ENCODE peak calls at places on chromosomes 5 and 9, in nine cellular contexts. F is CD8-positive, alpha-beta T cell; P is GM23338; M is AG04450; S is hepatocyte; H is esophagus squamous epithelium; D is thyroid gland; Q is foreskin fibroblast; Z is heart right ventricle. V is an unnamed sample.

GRCh38 chr5:51392689-51393199 is 9.5 kb downstream of the ISL1 start:
- DNase-seq in Q (no peak), H (no peak), S (no peak), M (no peak), Z (no peak), F (no peak), D (no peak), P (peak), V (no peak)

GRCh38 chr9:111833941-111834340 is 39.2 kb upstream of the SHOC1 start:
- DNase-seq in Q (peak), F (no peak), S (no peak), H (no peak), D (no peak), M (no peak), Z (no peak), P (no peak), V (no peak)

GRCh38 chr9:26669641-26670040 is 223.0 kb downstream of the CAAP1 start:
- DNase-seq in Z (no peak), H (no peak), S (no peak), M (no peak), P (no peak), D (peak), Q (no peak), F (no peak), V (no peak)

GRCh38 chr9:89278997-89279739 is 31.8 kb upstream of the CKS2 start:
- DNase-seq in Z (peak), P (peak), M (peak), F (peak), D (no peak), S (peak), Q (peak), H (no peak), V (peak)

GRCh38 chr9:78866228-78867132 is 569.6 kb downstream of the PSAT1 start:
- DNase-seq in Q (peak), F (no peak), D (no peak), H (no peak), P (no peak), S (peak), Z (no peak), M (peak), V (peak)

GRCh38 chr5:96492654-96493053 is 59.6 kb upstream of the PCSK1 start:
- DNase-seq in H (no peak), S (no peak), Q (peak), D (no peak), P (no peak), F (no peak), M (no peak), Z (no peak), V (no peak)

GRCh38 chr5:180352116-180352975 is 790 bp downstream of the GFPT2 start:
- DNase-seq in P (peak), D (peak), S (peak), M (no peak), Z (no peak), F (no peak), Q (peak), H (no peak), V (no peak)

GRCh38 chr9:120949290-120949689 is 22.7 kb upstream of the TRAF1 start:
- DNase-seq in F (no peak), Z (no peak), M (no peak), H (no peak), P (no peak), D (no peak), Q (no peak), S (no peak), V (no peak)

GRCh38 chr5:149323235-149324205 is 21.8 kb upstream of the GRPEL2 start:
- DNase-seq in Z (no peak), P (no peak), Q (peak), D (no peak), M (no peak), H (no peak), S (peak), F (no peak), V (no peak)

GRCh38 chr5:56323505-56323904 is 90.4 kb upstream of the ANKRD55 start:
- DNase-seq in M (peak), Q (peak), S (peak), P (no peak), F (no peak), Z (no peak), H (no peak), D (no peak), V (no peak)

GRCh38 chr5:14753947-14754346 is 89.4 kb downstream of the OTULIN start:
- DNase-seq in F (no peak), M (no peak), H (no peak), Z (peak), P (no peak), S (no peak), D (peak), Q (peak), V (no peak)

GRCh38 chr5:38467353-38468040 is 88.9 kb downstream of the LIFR start:
- DNase-seq in F (no peak), S (no peak), Z (peak), Q (peak), P (no peak), H (no peak), M (no peak), D (peak), V (no peak)

GRCh38 chr5:146667633-146668032 is 151.6 kb upstream of the GPR151 start:
- DNase-seq in F (no peak), D (no peak), M (no peak), P (no peak), Q (no peak), Z (no peak), H (no peak), S (peak), V (no peak)

GRCh38 chr9:123996731-123997421 is 14.7 kb upstream of the LHX2 start:
- DNase-seq in S (no peak), D (peak), Q (no peak), M (no peak), Z (no peak), H (no peak), P (peak), F (no peak), V (no peak)

GRCh38 chr5:2751592-2752021 is at the start of gene IRX2:
- DNase-seq in P (peak), Z (peak), H (no peak), F (no peak), S (peak), Q (peak), M (no peak), D (peak), V (peak)

GRCh38 chr5:64166201-64166959 is 737 bp downstream of the RNF180 start:
- DNase-seq in Q (peak), P (peak), D (peak), Z (peak), H (no peak), M (no peak), S (no peak), F (no peak), V (no peak)

GRCh38 chr5:100519075-100519474 is 16.1 kb upstream of the FAM174A start:
- DNase-seq in M (no peak), F (no peak), H (no peak), Z (no peak), D (no peak), P (no peak), S (no peak), Q (no peak), V (no peak)

DNA sequence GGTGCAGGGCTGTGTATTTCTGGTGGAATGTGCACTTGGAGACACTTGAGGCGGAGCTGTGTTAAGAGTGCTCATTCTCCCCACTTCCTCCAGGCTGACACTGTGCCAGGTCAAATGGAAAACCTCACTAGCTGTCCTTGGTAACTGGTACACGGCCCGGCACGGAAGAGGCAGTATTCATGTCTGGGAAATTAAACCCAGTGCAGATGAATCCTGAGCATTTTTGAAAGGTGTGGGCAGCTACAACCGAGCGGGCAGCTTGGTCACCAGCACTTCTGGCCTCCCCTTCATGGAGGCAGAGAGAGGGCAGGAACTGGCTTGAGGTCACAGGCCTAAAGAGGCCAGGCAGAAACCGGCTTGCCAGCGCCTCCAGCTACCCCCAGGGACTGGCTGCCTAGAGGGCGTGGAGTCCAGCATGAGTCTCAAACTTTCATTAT is 1.6 kb downstream of the CLPTM1L start:
- DNase-seq in S (no peak), D (peak), M (no peak), Z (no peak), H (no peak), Q (no peak), F (no peak), P (no peak), V (no peak)
- H3K4me3 ChIP-seq in S (no peak), D (peak), M (no peak), Z (no peak), H (no peak), Q (peak), F (no peak), P (peak), V (no peak)

DNA sequence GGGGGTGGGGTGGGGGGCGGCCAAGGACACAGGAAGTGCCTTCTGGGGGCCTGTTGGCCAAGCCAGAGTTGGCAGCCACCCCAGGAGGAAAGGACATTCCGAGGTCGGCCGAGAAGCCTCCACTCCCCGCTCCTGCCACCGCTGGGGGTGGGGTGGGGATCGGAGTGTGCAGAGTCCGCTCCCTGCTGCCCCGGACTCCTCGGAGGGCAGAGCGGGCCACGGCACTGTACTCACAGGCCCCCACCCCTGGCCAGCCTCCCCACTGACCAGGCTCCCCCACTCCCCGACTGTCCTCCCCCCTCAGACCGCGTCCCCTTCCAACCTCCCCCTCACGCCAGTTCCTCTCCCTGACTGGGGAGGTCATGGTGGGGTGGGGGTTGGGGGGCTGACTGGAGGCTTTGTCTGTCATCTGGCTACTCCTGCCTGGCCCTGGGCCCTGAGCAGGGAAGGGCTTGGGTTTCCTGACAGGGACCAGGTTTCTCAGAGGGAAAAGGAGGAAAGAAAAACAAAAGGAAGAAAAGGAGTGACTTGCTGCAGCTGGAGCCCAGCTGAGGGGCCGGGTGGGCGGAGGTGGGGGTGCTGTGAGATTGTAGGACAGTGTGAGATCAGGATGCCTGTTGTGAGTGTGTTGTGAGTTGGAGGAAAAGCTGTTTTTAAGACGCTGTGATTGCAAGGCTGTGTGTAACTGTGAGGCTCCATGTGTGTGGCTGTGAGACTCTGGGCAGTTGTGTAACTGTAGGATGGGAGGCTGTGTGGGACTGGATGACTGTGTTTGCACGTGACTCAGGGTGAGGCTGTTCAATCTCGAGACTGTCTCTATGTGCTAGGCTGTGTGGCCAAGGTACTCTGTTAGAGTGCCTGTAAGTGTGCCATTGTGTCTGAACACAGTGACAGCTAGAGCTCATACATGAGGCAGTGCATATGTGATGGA is 29.6 kb downstream of the CNTFR start:
- DNase-seq in M (no peak), D (no peak), P (no peak), S (peak), F (no peak), H (no peak), Z (peak), Q (peak), V (no peak)
- H3K4me3 ChIP-seq in M (no peak), D (no peak), P (no peak), S (no peak), F (no peak), H (peak), Z (peak), Q (no peak), V (no peak)

DNA sequence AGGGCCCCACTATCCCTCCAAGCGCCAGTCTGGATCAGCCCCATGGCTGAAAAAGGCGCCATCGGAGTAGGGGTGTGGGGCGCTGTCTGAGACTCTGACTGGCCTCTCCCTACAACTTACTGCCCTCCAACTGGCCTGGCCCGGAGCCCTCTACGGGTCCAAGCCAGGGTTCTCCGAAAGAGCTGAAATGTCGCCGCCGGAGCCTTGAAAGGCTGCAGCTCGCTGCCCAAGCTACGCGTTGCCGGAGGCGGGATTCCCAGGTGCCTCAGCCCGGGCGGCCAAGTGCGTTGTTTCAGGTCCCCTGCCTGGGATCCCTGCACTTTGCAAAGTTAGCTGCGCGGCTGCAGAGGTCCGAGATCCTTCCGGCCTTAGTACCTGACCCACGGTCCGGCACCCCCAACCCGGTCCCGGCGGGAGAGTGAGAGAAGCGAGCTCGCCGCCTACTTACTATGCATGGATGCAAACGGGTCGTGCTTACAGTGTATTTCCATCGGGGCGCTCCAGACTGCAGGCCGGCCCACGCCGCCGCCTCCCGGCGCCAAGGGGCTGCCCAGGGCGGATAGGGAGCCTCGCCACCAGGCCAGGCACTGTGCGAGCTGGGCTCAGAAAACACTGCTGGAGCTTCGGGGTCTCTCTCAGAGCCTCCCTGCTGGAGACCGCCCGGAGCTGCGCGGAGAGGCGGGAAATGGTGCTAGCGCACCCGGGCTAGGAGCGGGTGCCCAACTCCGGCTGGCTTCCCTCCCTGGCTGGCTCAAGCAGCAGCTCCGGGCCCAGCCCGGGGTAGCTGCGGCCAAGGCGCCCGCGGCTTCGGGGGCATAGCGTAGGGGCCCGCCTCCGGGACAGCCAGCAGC is 7.8 kb downstream of the PAX5 start:
- DNase-seq in D (no peak), H (no peak), F (no peak), S (no peak), Q (peak), M (no peak), P (peak), Z (no peak), V (no peak)
- H3K4me3 ChIP-seq in D (peak), H (peak), F (peak), S (no peak), Q (no peak), M (no peak), P (peak), Z (peak), V (no peak)

GRCh38 chr5:43647789-43648188 is 44.8 kb downstream of the NNT start:
- DNase-seq in M (no peak), Z (no peak), P (no peak), Q (no peak), H (no peak), D (no peak), F (no peak), S (no peak), V (no peak)

GRCh38 chr5:43643750-43644149 is 40.8 kb downstream of the NNT start:
- DNase-seq in S (no peak), Z (no peak), F (no peak), P (no peak), Q (no peak), M (no peak), D (no peak), H (no peak), V (no peak)

GRCh38 chr5:43648499-43649124 is 45.6 kb downstream of the NNT start:
- DNase-seq in Z (no peak), S (no peak), P (no peak), F (no peak), H (no peak), M (no peak), Q (peak), D (no peak), V (no peak)

GRCh38 chr5:43649256-43649655 is 46.3 kb downstream of the NNT start:
- DNase-seq in S (no peak), H (no peak), D (no peak), F (no peak), Z (no peak), P (no peak), Q (peak), M (no peak), V (no peak)

DNA sequence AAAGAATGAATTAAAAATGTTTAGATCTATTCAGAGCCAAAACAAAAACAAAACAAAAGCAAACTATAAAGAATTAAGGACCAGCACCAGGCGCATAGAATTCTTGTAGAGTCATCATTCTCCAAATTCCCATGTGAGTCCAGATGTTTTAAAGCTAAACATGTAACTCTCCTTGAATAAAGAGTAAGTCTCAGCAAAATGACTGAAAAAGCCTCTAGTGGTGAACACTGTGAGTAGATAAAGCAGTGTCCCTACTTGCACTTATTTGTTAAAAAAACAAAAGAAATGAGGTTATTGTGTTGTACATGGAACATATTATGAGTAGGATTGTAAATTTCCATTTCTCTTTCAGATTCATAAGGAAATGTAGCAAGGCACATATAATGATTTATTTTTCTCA is 44.0 kb downstream of the NNT start:
- DNase-seq in Z (no peak), F (no peak), S (no peak), M (no peak), H (no peak), D (no peak), P (no peak), Q (peak), V (no peak)
- H3K4me3 ChIP-seq in Z (no peak), F (no peak), S (no peak), M (no peak), H (no peak), D (no peak), P (no peak), Q (no peak), V (no peak)

GRCh38 chr5:33118761-33119415 is 321.9 kb upstream of the TARS1 start:
- DNase-seq in Q (peak), S (no peak), P (no peak), Z (no peak), M (no peak), F (no peak), H (no peak), D (no peak), V (no peak)

GRCh38 chr5:33115467-33115866 is 325.3 kb upstream of the TARS1 start:
- DNase-seq in M (no peak), D (no peak), S (no peak), H (no peak), Z (no peak), Q (no peak), F (no peak), P (no peak), V (no peak)

GRCh38 chr5:33120671-33121070 is 320.1 kb upstream of the TARS1 start:
- DNase-seq in Q (peak), S (no peak), Z (no peak), F (no peak), H (no peak), D (no peak), P (no peak), M (peak), V (no peak)
- H3K4me3 ChIP-seq in Q (no peak), S (no peak), Z (no peak), F (no peak), H (no peak), D (no peak), P (no peak), M (no peak), V (no peak)

GRCh38 chr5:134568339-134568700 is 42.9 kb downstream of the JADE2 start:
- DNase-seq in F (no peak), Q (no peak), H (no peak), D (no peak), Z (no peak), M (no peak), P (no peak), S (no peak), V (no peak)

GRCh38 chr5:134570365-134570758 is 44.9 kb downstream of the JADE2 start:
- DNase-seq in H (no peak), F (no peak), M (no peak), Q (no peak), P (no peak), S (no peak), D (no peak), Z (no peak), V (no peak)

GRCh38 chr5:134568761-134569725 is 43.6 kb downstream of the JADE2 start:
- DNase-seq in Q (peak), Z (peak), D (peak), M (no peak), P (no peak), H (no peak), F (no peak), S (no peak), V (no peak)

GRCh38 chr5:134570886-134571285 is 45.4 kb downstream of the JADE2 start:
- DNase-seq in F (no peak), P (no peak), M (no peak), S (no peak), H (no peak), Z (no peak), Q (no peak), D (no peak), V (no peak)

DNA sequence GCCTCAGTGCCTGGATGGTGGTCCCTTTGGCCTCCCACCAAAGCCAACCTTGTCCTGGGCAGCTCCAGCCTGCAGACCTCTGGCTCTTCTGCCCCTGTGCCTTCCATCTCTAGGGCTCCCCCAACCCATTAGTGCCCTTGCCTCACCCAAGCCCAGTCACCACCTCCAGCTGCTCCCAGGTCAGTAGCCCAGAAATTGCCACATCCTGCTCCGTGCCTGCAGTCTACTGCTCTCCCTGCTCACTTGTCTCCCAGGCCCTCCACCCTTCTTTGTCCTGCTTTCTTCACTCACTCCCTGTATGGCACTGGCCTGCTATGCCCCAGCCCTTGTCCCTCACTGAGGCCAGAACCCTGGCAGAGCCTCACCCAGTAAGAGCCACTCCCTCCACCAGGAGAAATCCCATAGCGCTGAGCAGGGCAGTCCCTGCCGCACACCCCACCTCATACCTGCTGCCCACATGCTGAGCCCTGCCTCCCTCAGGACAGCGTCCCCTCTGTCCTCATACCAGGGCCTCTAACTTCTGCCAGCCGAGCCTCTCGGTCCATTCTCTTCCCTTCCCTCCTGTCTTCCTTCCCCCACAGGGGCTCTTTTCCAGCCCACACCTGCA is 44.4 kb downstream of the JADE2 start:
- DNase-seq in F (no peak), M (no peak), H (no peak), Z (no peak), Q (peak), D (no peak), P (no peak), S (no peak), V (no peak)
- H3K4me3 ChIP-seq in F (no peak), M (no peak), H (no peak), Z (no peak), Q (no peak), D (no peak), P (no peak), S (no peak), V (no peak)

GRCh38 chr9:133863193-133863592 is 125.0 kb upstream of the SARDH start:
- DNase-seq in Q (no peak), D (no peak), M (no peak), F (no peak), Z (no peak), H (no peak), S (no peak), P (no peak), V (no peak)
- H3K4me3 ChIP-seq in Q (no peak), D (no peak), M (no peak), F (no peak), Z (peak), H (peak), S (no peak), P (no peak), V (no peak)

V was measured in Caco-2.